ENCODE peak calls at places on chromosomes 1 and 21, in seven cellular contexts. One of them, this sample, is unnamed.

GRCh38 chr1:230286166-230286889 is 139.8 kb downstream of the PGBD5 start:
- DNase-seq in H1: no peak
- DNase-seq in H9: no peak
- DNase-seq in IMR-90: no peak
- DNase-seq in trophoblast cell: no peak
- DNase-seq in neuronal stem cell: no peak
- DNase-seq in mesenchymal stem cell: no peak
- DNase-seq in this sample: no peak

GRCh38 chr1:97565886-97566285 is 354.9 kb downstream of the DPYD start:
- DNase-seq in trophoblast cell: no peak
- DNase-seq in IMR-90: no peak
- DNase-seq in H9: no peak
- DNase-seq in neuronal stem cell: no peak
- DNase-seq in mesenchymal stem cell: no peak
- DNase-seq in H1: no peak
- DNase-seq in this sample: no peak

GRCh38 chr1:186102559-186103148 is 272.4 kb downstream of the TPR start:
- DNase-seq in trophoblast cell: no peak
- DNase-seq in IMR-90: peak; percentile 89
- DNase-seq in H1: no peak
- DNase-seq in H9: no peak
- DNase-seq in mesenchymal stem cell: peak; percentile 60
- DNase-seq in neuronal stem cell: no peak
- DNase-seq in this sample: no peak

GRCh38 chr21:39078322-39079065 is 104.8 kb downstream of the PSMG1 start:
- DNase-seq in H1: no peak
- DNase-seq in neuronal stem cell: no peak
- DNase-seq in trophoblast cell: no peak
- DNase-seq in H9: no peak
- DNase-seq in IMR-90: no peak
- DNase-seq in mesenchymal stem cell: no peak
- DNase-seq in this sample: no peak

GRCh38 chr1:15803380-15803779 is 4.1 kb downstream of the UQCRHL start:
- DNase-seq in trophoblast cell: no peak
- DNase-seq in IMR-90: peak; percentile 38
- DNase-seq in H1: no peak
- DNase-seq in mesenchymal stem cell: peak; percentile 44
- DNase-seq in H9: peak; percentile 63
- DNase-seq in neuronal stem cell: no peak
- DNase-seq in this sample: peak; percentile 76

GRCh38 chr21:32674038-32674437 is 53.8 kb downstream of the SYNJ1 start:
- DNase-seq in IMR-90: no peak
- DNase-seq in mesenchymal stem cell: no peak
- DNase-seq in H9: no peak
- DNase-seq in H1: no peak
- DNase-seq in neuronal stem cell: no peak
- DNase-seq in trophoblast cell: no peak
- DNase-seq in this sample: no peak

GRCh38 chr1:113248494-113248893 is 141.8 kb upstream of the MAGI3 start:
- DNase-seq in H1: no peak
- DNase-seq in IMR-90: no peak
- DNase-seq in trophoblast cell: no peak
- DNase-seq in H9: no peak
- DNase-seq in mesenchymal stem cell: no peak
- DNase-seq in neuronal stem cell: no peak
- DNase-seq in this sample: no peak

GRCh38 chr1:45501502-45501859 is 1.4 kb downstream of the MMACHC start:
- DNase-seq in H9: no peak
- DNase-seq in H1: no peak
- DNase-seq in IMR-90: no peak
- DNase-seq in trophoblast cell: no peak
- DNase-seq in neuronal stem cell: no peak
- DNase-seq in mesenchymal stem cell: no peak
- DNase-seq in this sample: no peak

GRCh38 chr1:207003216-207003615 is 29.3 kb downstream of the C1orf116 start:
- DNase-seq in H9: no peak
- DNase-seq in mesenchymal stem cell: no peak
- DNase-seq in trophoblast cell: no peak
- DNase-seq in neuronal stem cell: no peak
- DNase-seq in H1: no peak
- DNase-seq in IMR-90: no peak
- DNase-seq in this sample: peak; percentile 48

GRCh38 chr1:206066479-206067171 is 13.7 kb downstream of the RHEX start:
- DNase-seq in H1: no peak
- DNase-seq in mesenchymal stem cell: peak; percentile 9
- DNase-seq in IMR-90: no peak
- DNase-seq in neuronal stem cell: no peak
- DNase-seq in trophoblast cell: no peak
- DNase-seq in H9: no peak
- DNase-seq in this sample: no peak

GRCh38 chr1:147785794-147786506 is 25.5 kb upstream of the GJA5 start:
- DNase-seq in mesenchymal stem cell: no peak
- DNase-seq in neuronal stem cell: no peak
- DNase-seq in trophoblast cell: no peak
- DNase-seq in H9: no peak
- DNase-seq in H1: no peak
- DNase-seq in IMR-90: no peak
- DNase-seq in this sample: no peak

GRCh38 chr1:208302702-208303101 is 58.5 kb upstream of the PLXNA2 start:
- DNase-seq in mesenchymal stem cell: no peak
- DNase-seq in neuronal stem cell: no peak
- DNase-seq in H9: no peak
- DNase-seq in trophoblast cell: no peak
- DNase-seq in IMR-90: no peak
- DNase-seq in H1: no peak
- DNase-seq in this sample: no peak

DNA sequence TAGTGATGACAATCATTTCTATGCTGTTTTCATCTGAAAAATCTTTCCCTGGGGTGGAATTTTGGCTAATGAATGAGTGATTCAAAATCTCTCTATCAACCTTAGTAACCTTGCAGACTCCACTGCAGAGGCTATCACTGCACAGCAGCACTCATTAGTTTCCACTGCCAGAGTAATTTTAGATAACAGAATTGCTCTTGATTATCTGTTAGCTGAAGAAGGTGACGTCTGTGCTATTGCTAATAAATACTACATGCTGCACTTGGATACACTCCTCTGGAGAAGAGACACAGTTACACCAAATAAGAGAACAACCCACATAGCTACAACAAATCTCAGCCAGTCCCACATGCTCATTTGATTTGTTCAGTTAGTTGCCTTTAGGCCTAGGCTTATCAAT is 1348.4 kb downstream of the NCAM2 start:
- DNase-seq in IMR-90: no peak
- DNase-seq in H9: no peak
- DNase-seq in neuronal stem cell: no peak
- DNase-seq in mesenchymal stem cell: no peak
- DNase-seq in H1: no peak
- DNase-seq in trophoblast cell: no peak
- DNase-seq in this sample: no peak
- H3K18ac ChIP-seq in IMR-90: no peak overlapping the region
- H3K18ac ChIP-seq in H9: no peak overlapping the region
- H3K18ac ChIP-seq in neuronal stem cell: no peak overlapping the region
- H3K18ac ChIP-seq in mesenchymal stem cell: no peak overlapping the region
- H3K18ac ChIP-seq in H1: no peak overlapping the region
- H3K18ac ChIP-seq in trophoblast cell: no peak overlapping the region
- H3K18ac ChIP-seq in this sample: no peak overlapping the region

DNA sequence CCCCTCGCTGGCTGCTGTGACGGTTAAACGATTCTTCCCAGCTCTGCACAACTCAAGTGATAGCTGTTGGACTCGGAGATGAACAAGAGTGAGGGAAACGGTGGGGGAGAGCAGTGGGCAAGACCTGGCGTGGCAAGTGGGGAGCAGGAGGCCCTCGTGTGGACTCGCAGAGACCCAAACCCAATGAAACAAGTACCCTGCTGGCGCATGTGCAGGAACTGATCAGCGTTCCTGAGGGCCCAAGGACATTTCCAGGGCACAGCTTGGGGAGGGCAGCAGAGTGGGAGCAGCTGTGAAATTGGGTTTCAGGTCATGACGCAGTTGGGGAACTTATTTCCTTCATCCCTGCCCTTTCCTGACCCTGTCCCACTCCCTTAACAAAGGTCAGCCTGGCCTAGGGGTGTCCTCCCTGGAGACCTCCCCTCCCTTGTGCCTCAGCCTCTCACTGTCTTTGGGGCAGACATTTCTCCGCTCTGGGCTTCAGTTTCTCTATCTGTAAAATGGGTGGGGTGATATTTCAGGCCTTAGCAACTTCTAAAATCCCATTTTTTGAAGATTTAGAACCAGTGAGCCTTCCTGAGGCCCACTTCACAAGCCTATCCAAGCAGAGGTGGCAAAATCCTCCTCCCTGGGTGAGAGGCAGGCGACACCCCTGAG is 27.9 kb upstream of the ECE1 start:
- DNase-seq in H1: no peak
- DNase-seq in H9: no peak
- DNase-seq in neuronal stem cell: no peak
- DNase-seq in trophoblast cell: no peak
- DNase-seq in IMR-90: no peak
- DNase-seq in mesenchymal stem cell: no peak
- DNase-seq in this sample: no peak
- H3K18ac ChIP-seq in H1: peak overlapping the region; percentile 81
- H3K18ac ChIP-seq in H9: no peak overlapping the region
- H3K18ac ChIP-seq in neuronal stem cell: peak overlapping the region; percentile 75
- H3K18ac ChIP-seq in trophoblast cell: peak overlapping the region; percentile 63
- H3K18ac ChIP-seq in IMR-90: peak overlapping the region; percentile 67
- H3K18ac ChIP-seq in mesenchymal stem cell: peak overlapping the region; percentile 97
- H3K18ac ChIP-seq in this sample: no peak overlapping the region

GRCh38 chr21:28375708-28376385 is 616.8 kb downstream of the LTN1 start:
- DNase-seq in neuronal stem cell: no peak
- DNase-seq in trophoblast cell: no peak
- DNase-seq in H1: no peak
- DNase-seq in mesenchymal stem cell: peak; percentile 23
- DNase-seq in H9: no peak
- DNase-seq in IMR-90: peak; percentile 77
- DNase-seq in this sample: no peak

GRCh38 chr21:28378026-28378425 is 614.7 kb downstream of the LTN1 start:
- DNase-seq in H9: no peak
- DNase-seq in neuronal stem cell: no peak
- DNase-seq in mesenchymal stem cell: no peak
- DNase-seq in H1: no peak
- DNase-seq in trophoblast cell: no peak
- DNase-seq in IMR-90: no peak
- DNase-seq in this sample: no peak

GRCh38 chr21:28371713-28372112 is 621.0 kb downstream of the LTN1 start:
- DNase-seq in IMR-90: no peak
- DNase-seq in trophoblast cell: no peak
- DNase-seq in neuronal stem cell: no peak
- DNase-seq in H9: no peak
- DNase-seq in H1: no peak
- DNase-seq in mesenchymal stem cell: no peak
- DNase-seq in this sample: no peak

DNA sequence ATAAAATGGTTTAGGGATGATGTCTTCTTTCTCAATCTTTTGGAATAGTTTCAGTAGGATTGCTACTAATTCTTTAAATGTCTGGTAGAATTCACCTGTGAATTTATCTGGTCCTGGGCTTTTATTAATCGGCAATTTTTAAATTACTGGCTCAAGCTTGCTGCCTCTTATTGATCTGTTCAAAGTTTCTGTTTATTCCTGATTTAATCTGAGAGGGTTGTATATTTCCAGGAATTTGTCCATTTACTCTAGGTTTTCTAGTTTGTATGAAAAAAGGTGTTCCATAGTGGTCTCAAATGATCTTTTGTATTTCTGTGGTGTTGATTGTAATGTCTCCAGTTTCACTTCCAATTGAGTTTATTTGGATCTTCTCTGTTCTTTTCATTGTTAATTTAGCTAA is 617.8 kb downstream of the LTN1 start:
- DNase-seq in neuronal stem cell: no peak
- DNase-seq in mesenchymal stem cell: no peak
- DNase-seq in H1: no peak
- DNase-seq in trophoblast cell: no peak
- DNase-seq in IMR-90: no peak
- DNase-seq in H9: no peak
- DNase-seq in this sample: no peak
- H3K18ac ChIP-seq in neuronal stem cell: no peak overlapping the region
- H3K18ac ChIP-seq in mesenchymal stem cell: no peak overlapping the region
- H3K18ac ChIP-seq in H1: no peak overlapping the region
- H3K18ac ChIP-seq in trophoblast cell: no peak overlapping the region
- H3K18ac ChIP-seq in IMR-90: no peak overlapping the region
- H3K18ac ChIP-seq in H9: no peak overlapping the region
- H3K18ac ChIP-seq in this sample: no peak overlapping the region

GRCh38 chr1:179867493-179868330 is 9.9 kb downstream of the TOR1AIP2 start:
- DNase-seq in trophoblast cell: peak; percentile 78
- DNase-seq in IMR-90: peak; percentile 50
- DNase-seq in mesenchymal stem cell: peak; percentile 74
- DNase-seq in neuronal stem cell: peak; percentile 47
- DNase-seq in H1: no peak
- DNase-seq in H9: peak; percentile 69
- DNase-seq in this sample: peak; percentile 83

GRCh38 chr1:179873366-179873978 is 4.1 kb downstream of the TOR1AIP2 start:
- DNase-seq in H9: no peak
- DNase-seq in IMR-90: no peak
- DNase-seq in H1: no peak
- DNase-seq in neuronal stem cell: no peak
- DNase-seq in trophoblast cell: no peak
- DNase-seq in mesenchymal stem cell: no peak
- DNase-seq in this sample: no peak

GRCh38 chr1:179872558-179872957 is 5.0 kb downstream of the TOR1AIP2 start:
- DNase-seq in trophoblast cell: no peak
- DNase-seq in mesenchymal stem cell: no peak
- DNase-seq in H1: no peak
- DNase-seq in neuronal stem cell: no peak
- DNase-seq in IMR-90: no peak
- DNase-seq in H9: no peak
- DNase-seq in this sample: no peak

GRCh38 chr1:179871940-179872339 is 5.7 kb downstream of the TOR1AIP2 start:
- DNase-seq in mesenchymal stem cell: no peak
- DNase-seq in H1: no peak
- DNase-seq in H9: no peak
- DNase-seq in neuronal stem cell: no peak
- DNase-seq in IMR-90: no peak
- DNase-seq in trophoblast cell: peak; percentile 57
- DNase-seq in this sample: no peak

DNA sequence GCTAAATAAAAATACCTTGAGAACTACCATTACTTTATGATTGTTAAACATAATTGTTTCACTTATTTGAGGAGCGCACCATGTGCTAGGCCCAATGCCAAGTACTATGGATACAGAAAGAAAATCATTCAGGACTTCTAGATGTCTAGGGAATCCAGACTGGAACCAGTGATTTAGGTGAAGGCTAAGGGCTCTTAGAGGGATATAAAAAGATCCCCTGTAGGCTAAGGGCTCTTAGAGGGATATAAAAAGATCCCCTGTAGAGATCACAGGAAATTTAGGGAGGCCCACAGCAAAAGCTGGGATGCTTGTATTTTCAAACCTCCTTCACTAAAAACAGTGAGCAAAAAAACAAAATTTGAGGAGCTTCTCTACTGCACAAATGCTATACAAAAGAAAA is 6.7 kb downstream of the TOR1AIP2 start:
- DNase-seq in neuronal stem cell: no peak
- DNase-seq in H1: no peak
- DNase-seq in mesenchymal stem cell: no peak
- DNase-seq in H9: no peak
- DNase-seq in trophoblast cell: no peak
- DNase-seq in IMR-90: no peak
- DNase-seq in this sample: no peak
- H3K18ac ChIP-seq in neuronal stem cell: no peak overlapping the region
- H3K18ac ChIP-seq in H1: no peak overlapping the region
- H3K18ac ChIP-seq in mesenchymal stem cell: no peak overlapping the region
- H3K18ac ChIP-seq in H9: no peak overlapping the region
- H3K18ac ChIP-seq in trophoblast cell: no peak overlapping the region
- H3K18ac ChIP-seq in IMR-90: no peak overlapping the region
- H3K18ac ChIP-seq in this sample: no peak overlapping the region

This sample was measured in mesendoderm.